ENCODE peak calls at places on chromosomes 6 and 20, in ten cellular contexts. One of them, this sample, is unnamed.

GRCh38 chr6:144519429-144519828 is 234.3 kb downstream of the UTRN start:
- DNase-seq in K562: no peak
- DNase-seq in stomach: no peak
- DNase-seq in H1: no peak
- DNase-seq in A549: no peak
- DNase-seq in suprapubic skin: no peak
- DNase-seq in transverse colon: no peak
- DNase-seq in GM12878: no peak
- DNase-seq in upper lobe of left lung: no peak
- DNase-seq in sigmoid colon: no peak
- DNase-seq in this sample: no peak

GRCh38 chr6:117771403-117771802 is 96.1 kb downstream of the NUS1 start:
- DNase-seq in K562: no peak
- DNase-seq in stomach: no peak
- DNase-seq in H1: no peak
- DNase-seq in A549: no peak
- DNase-seq in suprapubic skin: no peak
- DNase-seq in transverse colon: peak; percentile 13
- DNase-seq in GM12878: peak; percentile 90
- DNase-seq in upper lobe of left lung: peak; percentile 21
- DNase-seq in sigmoid colon: no peak
- DNase-seq in this sample: no peak

GRCh38 chr20:44646641-44647274 is 4.7 kb downstream of the ADA start:
- DNase-seq in K562: peak; percentile 5
- DNase-seq in stomach: no peak
- DNase-seq in H1: no peak
- DNase-seq in A549: no peak
- DNase-seq in suprapubic skin: no peak
- DNase-seq in transverse colon: peak; percentile 36
- DNase-seq in GM12878: peak; percentile 90
- DNase-seq in upper lobe of left lung: no peak
- DNase-seq in sigmoid colon: no peak
- DNase-seq in this sample: no peak

GRCh38 chr6:121548146-121548545 is 112.7 kb downstream of the GJA1 start:
- DNase-seq in K562: no peak
- DNase-seq in stomach: no peak
- DNase-seq in H1: no peak
- DNase-seq in A549: no peak
- DNase-seq in suprapubic skin: no peak
- DNase-seq in transverse colon: no peak
- DNase-seq in GM12878: no peak
- DNase-seq in upper lobe of left lung: no peak
- DNase-seq in sigmoid colon: no peak
- DNase-seq in this sample: no peak

GRCh38 chr20:768426-768978 is at the start of gene SLC52A3:
- DNase-seq in K562: peak; percentile 49
- DNase-seq in stomach: peak; percentile 89
- DNase-seq in H1: peak; percentile 80
- DNase-seq in A549: peak; percentile 74
- DNase-seq in suprapubic skin: no peak
- DNase-seq in transverse colon: peak; percentile 89
- DNase-seq in GM12878: no peak
- DNase-seq in upper lobe of left lung: peak; percentile 80
- DNase-seq in sigmoid colon: no peak
- DNase-seq in this sample: no peak

GRCh38 chr6:18893540-18894269 is 506.6 kb downstream of the RNF144B start:
- DNase-seq in K562: no peak
- DNase-seq in stomach: peak; percentile 28
- DNase-seq in H1: no peak
- DNase-seq in A549: no peak
- DNase-seq in suprapubic skin: no peak
- DNase-seq in transverse colon: no peak
- DNase-seq in GM12878: no peak
- DNase-seq in upper lobe of left lung: no peak
- DNase-seq in sigmoid colon: no peak
- DNase-seq in this sample: no peak

GRCh38 chr6:122151066-122151465 is 248.4 kb upstream of the HSF2 start:
- DNase-seq in K562: no peak
- DNase-seq in stomach: no peak
- DNase-seq in H1: no peak
- DNase-seq in A549: no peak
- DNase-seq in suprapubic skin: no peak
- DNase-seq in transverse colon: no peak
- DNase-seq in GM12878: no peak
- DNase-seq in upper lobe of left lung: no peak
- DNase-seq in sigmoid colon: no peak
- DNase-seq in this sample: no peak

GRCh38 chr20:25308083-25308491 is 60.2 kb downstream of the PYGB start:
- DNase-seq in K562: no peak
- DNase-seq in stomach: no peak
- DNase-seq in H1: no peak
- DNase-seq in A549: no peak
- DNase-seq in suprapubic skin: no peak
- DNase-seq in transverse colon: no peak
- DNase-seq in GM12878: no peak
- DNase-seq in upper lobe of left lung: no peak
- DNase-seq in sigmoid colon: peak; percentile 58
- DNase-seq in this sample: peak; percentile 13

GRCh38 chr6:154462425-154462824 is 48.1 kb downstream of the CNKSR3 start:
- DNase-seq in K562: no peak
- DNase-seq in stomach: no peak
- DNase-seq in H1: no peak
- DNase-seq in A549: no peak
- DNase-seq in suprapubic skin: no peak
- DNase-seq in transverse colon: no peak
- DNase-seq in GM12878: no peak
- DNase-seq in upper lobe of left lung: no peak
- DNase-seq in sigmoid colon: no peak
- DNase-seq in this sample: no peak

GRCh38 chr6:6823568-6824224 is 235.2 kb downstream of the LY86 start:
- DNase-seq in K562: no peak
- DNase-seq in stomach: peak; percentile 36
- DNase-seq in H1: no peak
- DNase-seq in A549: no peak
- DNase-seq in suprapubic skin: peak; percentile 53
- DNase-seq in transverse colon: no peak
- DNase-seq in GM12878: no peak
- DNase-seq in upper lobe of left lung: no peak
- DNase-seq in sigmoid colon: no peak
- DNase-seq in this sample: no peak

GRCh38 chr6:22575190-22575589 is 5.8 kb downstream of the HDGFL1 start:
- DNase-seq in K562: no peak
- DNase-seq in stomach: no peak
- DNase-seq in H1: no peak
- DNase-seq in A549: no peak
- DNase-seq in suprapubic skin: no peak
- DNase-seq in transverse colon: no peak
- DNase-seq in GM12878: no peak
- DNase-seq in upper lobe of left lung: no peak
- DNase-seq in sigmoid colon: no peak
- DNase-seq in this sample: no peak

DNA sequence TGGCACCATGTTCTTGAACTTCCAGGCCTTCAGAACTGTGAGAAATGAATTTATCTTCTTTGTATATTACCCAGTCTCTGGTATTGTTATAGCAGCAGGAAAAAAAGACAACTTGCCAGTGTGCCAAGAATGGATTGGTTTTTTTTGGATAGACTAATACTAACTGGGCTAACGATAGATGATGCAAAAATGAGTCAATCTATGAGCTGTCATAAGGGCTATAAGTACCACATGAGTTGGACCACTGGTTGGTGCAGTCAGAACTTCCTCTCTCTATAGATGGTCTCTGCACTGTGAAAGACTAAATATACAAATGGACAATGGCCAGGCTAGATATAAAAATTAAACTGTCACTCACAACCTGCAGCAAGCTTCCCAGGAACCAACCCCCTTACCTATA is 87.6 kb upstream of the COL21A1 start:
- DNase-seq in K562: no peak
- DNase-seq in stomach: no peak
- DNase-seq in H1: no peak
- DNase-seq in A549: no peak
- DNase-seq in suprapubic skin: no peak
- DNase-seq in transverse colon: no peak
- DNase-seq in GM12878: no peak
- DNase-seq in upper lobe of left lung: no peak
- DNase-seq in sigmoid colon: no peak
- DNase-seq in this sample: no peak
- TF ChIP-seq POLR2A in K562: no peak
- TF ChIP-seq POLR2A in stomach: no peak
- TF ChIP-seq POLR2A in H1: no peak
- TF ChIP-seq POLR2A in A549: no peak
- TF ChIP-seq POLR2A in suprapubic skin: no peak
- TF ChIP-seq POLR2A in transverse colon: no peak
- TF ChIP-seq POLR2A in GM12878: no peak
- TF ChIP-seq POLR2A in upper lobe of left lung: no peak
- TF ChIP-seq POLR2A in sigmoid colon: no peak
- TF ChIP-seq POLR2A in this sample: no peak

DNA sequence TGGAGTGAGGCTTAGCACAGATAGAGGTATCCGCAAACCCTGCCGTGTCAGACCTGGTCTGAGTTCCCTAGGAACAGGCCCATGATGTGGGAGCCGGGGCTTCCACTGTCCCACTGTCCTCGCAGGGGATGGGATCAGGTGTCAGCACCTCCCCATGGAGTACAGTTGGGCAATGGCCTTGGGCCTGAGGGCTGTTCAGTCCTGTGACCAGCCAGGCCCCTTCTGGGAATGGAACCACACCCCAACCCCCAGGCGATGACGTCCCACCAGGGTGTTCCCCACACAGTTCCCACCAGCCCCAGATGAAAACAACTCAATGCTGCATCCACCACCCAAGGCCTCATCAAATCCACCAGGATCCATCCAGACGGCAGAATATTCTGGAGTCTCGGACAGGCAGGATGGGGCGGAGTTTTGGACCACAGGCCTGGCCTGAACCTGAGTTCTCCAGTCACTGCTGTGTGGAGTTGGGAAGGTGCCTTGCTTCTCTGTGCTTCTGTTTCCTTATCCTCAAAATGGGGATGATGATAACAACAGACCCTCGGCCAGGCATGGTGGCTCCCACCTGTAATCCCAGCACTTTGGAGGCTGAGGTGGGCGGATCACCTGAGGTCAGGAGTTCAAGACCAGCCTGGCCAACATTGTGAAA is 62.2 kb downstream of the UBE2V1 start:
- DNase-seq in K562: no peak
- DNase-seq in stomach: no peak
- DNase-seq in H1: no peak
- DNase-seq in A549: no peak
- DNase-seq in suprapubic skin: no peak
- DNase-seq in transverse colon: no peak
- DNase-seq in GM12878: no peak
- DNase-seq in upper lobe of left lung: no peak
- DNase-seq in sigmoid colon: no peak
- DNase-seq in this sample: no peak
- TF ChIP-seq EP300 in K562: no peak
- TF ChIP-seq EP300 in stomach: no peak
- TF ChIP-seq EP300 in H1: no peak
- TF ChIP-seq EP300 in A549: no peak
- TF ChIP-seq EP300 in suprapubic skin: no peak
- TF ChIP-seq EP300 in transverse colon: no peak
- TF ChIP-seq EP300 in GM12878: no peak
- TF ChIP-seq EP300 in upper lobe of left lung: no peak
- TF ChIP-seq EP300 in sigmoid colon: no peak
- TF ChIP-seq EP300 in this sample: no peak

DNA sequence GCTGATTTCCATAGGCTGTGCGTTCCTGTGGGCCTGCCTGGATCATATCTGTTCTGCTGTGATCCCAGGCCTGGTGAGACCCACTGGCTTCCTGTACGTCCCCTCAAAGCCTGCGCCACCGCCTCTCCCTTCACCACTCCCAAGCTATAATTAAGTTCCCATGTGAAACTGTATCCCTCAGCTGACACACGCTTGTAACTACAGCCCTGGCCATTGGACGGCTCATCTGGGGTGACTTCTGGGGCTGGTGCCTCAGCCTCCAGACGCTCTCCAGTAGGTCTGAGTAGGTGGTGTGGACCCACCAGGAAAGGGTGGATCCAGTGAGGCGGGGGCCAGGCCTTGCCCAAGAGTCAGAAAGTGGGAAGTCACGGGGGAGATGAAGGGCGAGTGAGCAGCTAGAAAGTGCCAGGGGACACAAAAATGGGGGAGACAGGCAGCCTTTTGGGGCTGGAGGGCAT is 21.0 kb downstream of the PPARD start:
- DNase-seq in K562: peak; percentile 88
- DNase-seq in stomach: no peak
- DNase-seq in H1: no peak
- DNase-seq in A549: no peak
- DNase-seq in suprapubic skin: no peak
- DNase-seq in transverse colon: no peak
- DNase-seq in GM12878: no peak
- DNase-seq in upper lobe of left lung: peak; percentile 31
- DNase-seq in sigmoid colon: no peak
- DNase-seq in this sample: peak; percentile 19
- TF ChIP-seq POLR2A in K562: peak; percentile 88
- TF ChIP-seq POLR2A in stomach: no peak
- TF ChIP-seq POLR2A in H1: no peak
- TF ChIP-seq POLR2A in A549: no peak
- TF ChIP-seq POLR2A in suprapubic skin: no peak
- TF ChIP-seq POLR2A in transverse colon: no peak
- TF ChIP-seq POLR2A in GM12878: no peak
- TF ChIP-seq POLR2A in upper lobe of left lung: no peak
- TF ChIP-seq POLR2A in sigmoid colon: no peak
- TF ChIP-seq POLR2A in this sample: no peak

GRCh38 chr6:12566618-12567123 is 149.9 kb upstream of the PHACTR1 start:
- DNase-seq in K562: no peak
- DNase-seq in stomach: no peak
- DNase-seq in H1: no peak
- DNase-seq in A549: no peak
- DNase-seq in suprapubic skin: no peak
- DNase-seq in transverse colon: no peak
- DNase-seq in GM12878: no peak
- DNase-seq in upper lobe of left lung: no peak
- DNase-seq in sigmoid colon: no peak
- DNase-seq in this sample: no peak

GRCh38 chr6:12572884-12573824 is 143.4 kb upstream of the PHACTR1 start:
- DNase-seq in K562: no peak
- DNase-seq in stomach: no peak
- DNase-seq in H1: no peak
- DNase-seq in A549: peak; percentile 44
- DNase-seq in suprapubic skin: no peak
- DNase-seq in transverse colon: no peak
- DNase-seq in GM12878: no peak
- DNase-seq in upper lobe of left lung: no peak
- DNase-seq in sigmoid colon: no peak
- DNase-seq in this sample: no peak

GRCh38 chr6:12570461-12571030 is 146.0 kb upstream of the PHACTR1 start:
- DNase-seq in K562: no peak
- DNase-seq in stomach: no peak
- DNase-seq in H1: no peak
- DNase-seq in A549: no peak
- DNase-seq in suprapubic skin: no peak
- DNase-seq in transverse colon: no peak
- DNase-seq in GM12878: no peak
- DNase-seq in upper lobe of left lung: no peak
- DNase-seq in sigmoid colon: no peak
- DNase-seq in this sample: no peak

GRCh38 chr6:12569646-12570045 is 146.9 kb upstream of the PHACTR1 start:
- DNase-seq in K562: no peak
- DNase-seq in stomach: no peak
- DNase-seq in H1: no peak
- DNase-seq in A549: no peak
- DNase-seq in suprapubic skin: no peak
- DNase-seq in transverse colon: no peak
- DNase-seq in GM12878: no peak
- DNase-seq in upper lobe of left lung: no peak
- DNase-seq in sigmoid colon: no peak
- DNase-seq in this sample: no peak

GRCh38 chr6:12567682-12568081 is 148.9 kb upstream of the PHACTR1 start:
- DNase-seq in K562: no peak
- DNase-seq in stomach: no peak
- DNase-seq in H1: no peak
- DNase-seq in A549: no peak
- DNase-seq in suprapubic skin: no peak
- DNase-seq in transverse colon: no peak
- DNase-seq in GM12878: no peak
- DNase-seq in upper lobe of left lung: no peak
- DNase-seq in sigmoid colon: no peak
- DNase-seq in this sample: no peak
- TF ChIP-seq EP300 in K562: no peak
- TF ChIP-seq EP300 in stomach: no peak
- TF ChIP-seq EP300 in H1: no peak
- TF ChIP-seq EP300 in A549: no peak
- TF ChIP-seq EP300 in suprapubic skin: no peak
- TF ChIP-seq EP300 in transverse colon: no peak
- TF ChIP-seq EP300 in GM12878: no peak
- TF ChIP-seq EP300 in upper lobe of left lung: no peak
- TF ChIP-seq EP300 in sigmoid colon: no peak
- TF ChIP-seq EP300 in this sample: no peak